ENCODE peak calls at places on chromosomes 16 and 17, in ten cellular contexts. C is stimulated activated CD4-positive, alpha-beta T cell treated with anti-CD3 and anti-CD28 coated beads, Interleukin-2, amount 100 ng/mL, for 24 hours; U is mucosa of gallbladder; N is iris pigment epithelial cell; G is endothelial cell; A is stimulated activated CD8-positive, alpha-beta memory T cell treated with anti-CD3 and anti-CD28 coated beads, Interleukin-7, amount 100 ng/mL, for 1 hour; B is non-pigmented ciliary epithelial cell; I is activated T-cell treated with anti-CD3 and anti-CD28 coated beads, Interleukin-2, amount 50 U/mL, for 72 hours; S is AG04450; D is IMR-90. Z is an unnamed sample.

GRCh38 chr16:27374794-27375499 is 27.0 kb upstream of the IL21R start:
- DNase-seq in C (peak; percentile 62), U (peak; percentile 55), N (peak; percentile 91), G (peak; percentile 81), A (no peak), B (peak; percentile 74), I (peak; percentile 60), S (peak; percentile 55), D (peak; percentile 80), Z (no peak)

GRCh38 chr17:77555110-77555509 is 403.4 kb upstream of the TNRC6C start:
- DNase-seq in C (no peak), U (no peak), N (no peak), G (no peak), A (no peak), B (no peak), I (no peak), S (no peak), D (no peak), Z (no peak)

GRCh38 chr16:3434373-3434772 is 8.9 kb downstream of the ZNF597 start:
- DNase-seq in C (no peak), U (no peak), N (no peak), G (no peak), A (no peak), B (no peak), I (no peak), S (no peak), D (no peak), Z (no peak)

GRCh38 chr17:77792626-77793025 is 165.9 kb upstream of the TNRC6C start:
- DNase-seq in C (no peak), U (no peak), N (no peak), G (no peak), A (no peak), B (no peak), I (no peak), S (no peak), D (no peak), Z (no peak)

GRCh38 chr16:68744744-68745280 is 7.7 kb downstream of the CDH1 start:
- DNase-seq in C (no peak), U (peak; percentile 87), N (peak; percentile 28), G (no peak), A (no peak), B (peak; percentile 1), I (no peak), S (no peak), D (peak; percentile 5), Z (peak; percentile 10)

GRCh38 chr17:9643611-9644010 is 1.7 kb upstream of the USP43 start:
- DNase-seq in C (no peak), U (no peak), N (peak; percentile 23), G (no peak), A (no peak), B (no peak), I (no peak), S (no peak), D (no peak), Z (no peak)

GRCh38 chr17:73211745-73212144 is 18.9 kb downstream of the COG1 start:
- DNase-seq in C (peak; percentile 48), U (no peak), N (peak; percentile 53), G (no peak), A (peak; percentile 16), B (no peak), I (peak; percentile 48), S (no peak), D (no peak), Z (no peak)

GRCh38 chr16:67447508-67448076 is 16.7 kb downstream of the HSD11B2 start:
- DNase-seq in C (peak; percentile 81), U (no peak), N (no peak), G (peak; percentile 45), A (peak; percentile 19), B (no peak), I (peak; percentile 78), S (peak; percentile 37), D (peak; percentile 42), Z (no peak)

GRCh38 chr17:6303664-6304063 is 131.3 kb downstream of the AIPL1 start:
- DNase-seq in C (peak; percentile 22), U (peak; percentile 15), N (peak; percentile 26), G (peak; percentile 63), A (no peak), B (no peak), I (peak; percentile 11), S (no peak), D (no peak), Z (no peak)

GRCh38 chr16:69840975-69841374 is 78.8 kb downstream of the WWP2 start:
- DNase-seq in C (no peak), U (no peak), N (peak; percentile 47), G (no peak), A (no peak), B (no peak), I (no peak), S (no peak), D (no peak), Z (no peak)

GRCh38 chr17:76572201-76572910 is 13.3 kb downstream of the ST6GALNAC2 start:
- DNase-seq in C (no peak), U (no peak), N (no peak), G (no peak), A (no peak), B (no peak), I (no peak), S (no peak), D (no peak), Z (no peak)

GRCh38 chr17:2982854-2983636 is 80.4 kb downstream of the OR1D5 start:
- DNase-seq in C (no peak), U (peak; percentile 82), N (no peak), G (no peak), A (no peak), B (no peak), I (no peak), S (peak; percentile 77), D (peak; percentile 89), Z (no peak)

GRCh38 chr16:87951550-87952538 is 610 bp downstream of the BANP start:
- DNase-seq in C (peak; percentile 43), U (no peak), N (no peak), G (no peak), A (no peak), B (no peak), I (peak; percentile 23), S (no peak), D (no peak), Z (no peak)

GRCh38 chr16:62642677-62643076 is 606.4 kb upstream of the CDH8 start:
- DNase-seq in C (no peak), U (no peak), N (no peak), G (no peak), A (no peak), B (no peak), I (no peak), S (no peak), D (no peak), Z (no peak)

GRCh38 chr16:49859139-49859947 is 3.4 kb upstream of the ZNF423 start:
- DNase-seq in C (no peak), U (peak; percentile 44), N (no peak), G (peak; percentile 42), A (no peak), B (no peak), I (peak; percentile 11), S (no peak), D (no peak), Z (no peak)

GRCh38 chr17:77914440-77915254 is 43.9 kb upstream of the TNRC6C start:
- DNase-seq in C (no peak), U (no peak), N (no peak), G (no peak), A (no peak), B (no peak), I (no peak), S (no peak), D (no peak), Z (no peak)

GRCh38 chr16:49986351-49987124 is 38.5 kb upstream of the CNEP1R1 start:
- DNase-seq in C (no peak), U (no peak), N (peak; percentile 31), G (no peak), A (no peak), B (no peak), I (no peak), S (no peak), D (peak; percentile 27), Z (no peak)

GRCh38 chr16:28974007-28974436 is 556 bp upstream of the SPNS1 start:
- DNase-seq in C (peak; percentile 50), U (peak; percentile 37), N (peak; percentile 57), G (peak; percentile 76), A (no peak), B (peak; percentile 11), I (peak; percentile 52), S (peak; percentile 41), D (peak; percentile 65), Z (no peak)

GRCh38 chr17:78898075-78898836 is 4.7 kb downstream of the CEP295NL start:
- DNase-seq in C (no peak), U (no peak), N (no peak), G (no peak), A (no peak), B (no peak), I (no peak), S (no peak), D (no peak), Z (no peak)

GRCh38 chr17:59668816-59669215 is 38.4 kb downstream of the PTRH2 start:
- DNase-seq in C (no peak), U (no peak), N (peak; percentile 94), G (no peak), A (no peak), B (peak; percentile 93), I (no peak), S (peak; percentile 91), D (peak; percentile 97), Z (peak; percentile 83)

GRCh38 chr17:66976781-66977201 is 12.3 kb downstream of the CACNG4 start:
- DNase-seq in C (no peak), U (no peak), N (no peak), G (no peak), A (no peak), B (no peak), I (no peak), S (no peak), D (no peak), Z (no peak)

GRCh38 chr17:69434164-69434579 is 19.7 kb downstream of the MAP2K6 start:
- DNase-seq in C (no peak), U (no peak), N (peak; percentile 74), G (no peak), A (no peak), B (no peak), I (no peak), S (no peak), D (peak; percentile 26), Z (no peak)

GRCh38 chr17:47252209-47252608 is 1.4 kb upstream of the ITGB3 start:
- DNase-seq in C (no peak), U (no peak), N (no peak), G (no peak), A (no peak), B (no peak), I (no peak), S (no peak), D (no peak), Z (no peak)

GRCh38 chr16:23143391-23143790 is 5.9 kb downstream of the USP31 start:
- DNase-seq in C (no peak), U (no peak), N (no peak), G (no peak), A (no peak), B (no peak), I (no peak), S (no peak), D (no peak), Z (no peak)

GRCh38 chr16:55435387-55435786 is 43.6 kb upstream of the MMP2 start:
- DNase-seq in C (no peak), U (no peak), N (no peak), G (no peak), A (no peak), B (no peak), I (no peak), S (no peak), D (no peak), Z (no peak)

GRCh38 chr17:15112881-15113617 is 152.1 kb downstream of the PMP22 start:
- DNase-seq in C (no peak), U (no peak), N (no peak), G (no peak), A (no peak), B (no peak), I (no peak), S (no peak), D (peak; percentile 28), Z (no peak)

GRCh38 chr17:18326039-18326438 is 10.9 kb downstream of the SMCR8 start:
- DNase-seq in C (no peak), U (no peak), N (no peak), G (no peak), A (no peak), B (no peak), I (no peak), S (no peak), D (no peak), Z (no peak)

GRCh38 chr17:16328997-16329396 is 24.3 kb downstream of the CENPV start:
- DNase-seq in C (no peak), U (no peak), N (no peak), G (no peak), A (no peak), B (no peak), I (no peak), S (no peak), D (no peak), Z (no peak)